ENCODE peak calls at places on chromosomes 2 and 18, in nine cellular contexts. One of them, this sample, is unnamed.

GRCh38 chr2:202705446-202706020 is 70.8 kb downstream of the FAM117B start:
- DNase-seq in upper lobe of left lung: no peak
- DNase-seq in A549: no peak
- DNase-seq in ovary: no peak
- DNase-seq in heart left ventricle: no peak
- DNase-seq in stomach: no peak
- DNase-seq in sigmoid colon: no peak
- DNase-seq in K562: no peak
- DNase-seq in breast epithelium: no peak
- DNase-seq in this sample: no peak

GRCh38 chr2:107634172-107634571 is 192.5 kb upstream of the RGPD4 start:
- DNase-seq in K562: no peak
- DNase-seq in upper lobe of left lung: no peak
- DNase-seq in sigmoid colon: no peak
- DNase-seq in ovary: no peak
- DNase-seq in A549: no peak
- DNase-seq in breast epithelium: no peak
- DNase-seq in heart left ventricle: no peak
- DNase-seq in stomach: no peak
- DNase-seq in this sample: no peak

GRCh38 chr2:92073815-92074548 is 2797.2 kb upstream of the TEKT4 start:
- DNase-seq in heart left ventricle: no peak
- DNase-seq in sigmoid colon: peak
- DNase-seq in K562: peak
- DNase-seq in A549: no peak
- DNase-seq in breast epithelium: no peak
- DNase-seq in upper lobe of left lung: no peak
- DNase-seq in stomach: peak
- DNase-seq in ovary: peak
- DNase-seq in this sample: no peak

GRCh38 chr2:234694244-234695013 is 197.5 kb upstream of the ARL4C start:
- DNase-seq in heart left ventricle: no peak
- DNase-seq in upper lobe of left lung: no peak
- DNase-seq in sigmoid colon: no peak
- DNase-seq in ovary: no peak
- DNase-seq in K562: no peak
- DNase-seq in stomach: peak
- DNase-seq in breast epithelium: no peak
- DNase-seq in A549: no peak
- DNase-seq in this sample: no peak

GRCh38 chr2:215059724-215060123 is 78.7 kb downstream of the ABCA12 start:
- DNase-seq in stomach: no peak
- DNase-seq in upper lobe of left lung: no peak
- DNase-seq in sigmoid colon: no peak
- DNase-seq in A549: no peak
- DNase-seq in breast epithelium: no peak
- DNase-seq in ovary: no peak
- DNase-seq in heart left ventricle: no peak
- DNase-seq in K562: no peak
- DNase-seq in this sample: no peak

GRCh38 chr2:17538844-17539554 is 1.5 kb upstream of the VSNL1 start:
- DNase-seq in upper lobe of left lung: peak
- DNase-seq in ovary: peak
- DNase-seq in heart left ventricle: peak
- DNase-seq in sigmoid colon: peak
- DNase-seq in stomach: peak
- DNase-seq in A549: no peak
- DNase-seq in breast epithelium: peak
- DNase-seq in K562: peak
- DNase-seq in this sample: peak

GRCh38 chr2:204849887-204850286 is 304.6 kb downstream of the PARD3B start:
- DNase-seq in stomach: no peak
- DNase-seq in breast epithelium: no peak
- DNase-seq in heart left ventricle: no peak
- DNase-seq in upper lobe of left lung: no peak
- DNase-seq in A549: no peak
- DNase-seq in K562: no peak
- DNase-seq in sigmoid colon: no peak
- DNase-seq in ovary: no peak
- DNase-seq in this sample: no peak

GRCh38 chr2:191686079-191686478 is 8.1 kb downstream of the NABP1 start:
- DNase-seq in K562: no peak
- DNase-seq in upper lobe of left lung: no peak
- DNase-seq in sigmoid colon: no peak
- DNase-seq in heart left ventricle: no peak
- DNase-seq in breast epithelium: no peak
- DNase-seq in ovary: no peak
- DNase-seq in A549: no peak
- DNase-seq in stomach: no peak
- DNase-seq in this sample: no peak

GRCh38 chr18:78777992-78778391 is 201.6 kb upstream of the SALL3 start:
- DNase-seq in stomach: peak
- DNase-seq in heart left ventricle: no peak
- DNase-seq in A549: no peak
- DNase-seq in K562: no peak
- DNase-seq in ovary: no peak
- DNase-seq in upper lobe of left lung: peak
- DNase-seq in breast epithelium: no peak
- DNase-seq in sigmoid colon: peak
- DNase-seq in this sample: no peak

GRCh38 chr2:9721346-9721745 is 90.5 kb upstream of the YWHAQ start:
- DNase-seq in sigmoid colon: no peak
- DNase-seq in breast epithelium: no peak
- DNase-seq in upper lobe of left lung: no peak
- DNase-seq in heart left ventricle: no peak
- DNase-seq in A549: no peak
- DNase-seq in stomach: no peak
- DNase-seq in ovary: no peak
- DNase-seq in K562: no peak
- DNase-seq in this sample: no peak

DNA sequence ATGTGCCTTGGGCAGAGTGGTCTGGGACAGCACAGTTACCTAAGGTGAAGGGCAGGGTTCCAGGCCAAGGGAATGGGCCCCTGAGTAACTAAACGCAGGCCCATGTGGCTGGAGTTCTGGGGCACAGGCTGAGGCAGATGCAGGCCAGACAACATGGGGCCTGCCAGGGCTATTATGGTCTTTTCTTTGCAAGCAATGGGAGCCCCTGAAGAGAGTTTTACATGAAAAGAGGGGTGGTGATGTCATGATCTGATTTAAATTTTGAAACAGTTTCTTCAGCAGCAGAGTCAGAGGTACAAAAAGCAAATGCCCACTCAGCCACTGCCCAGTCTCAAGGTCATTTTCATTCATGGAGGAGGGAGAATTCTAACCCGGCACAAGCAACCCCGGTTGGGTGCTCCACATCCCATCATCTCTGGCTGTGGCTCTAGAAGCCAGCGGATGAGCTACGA is 5.6 kb downstream of the CHST10 start:
- DNase-seq in stomach: no peak
- DNase-seq in heart left ventricle: no peak
- DNase-seq in A549: no peak
- DNase-seq in upper lobe of left lung: no peak
- DNase-seq in ovary: no peak
- DNase-seq in breast epithelium: no peak
- DNase-seq in K562: no peak
- DNase-seq in sigmoid colon: no peak
- DNase-seq in this sample: no peak
- TF ChIP-seq POLR2A in stomach: no peak
- TF ChIP-seq POLR2A in heart left ventricle: no peak
- TF ChIP-seq POLR2A in A549: no peak
- TF ChIP-seq POLR2A in upper lobe of left lung: no peak
- TF ChIP-seq POLR2A in ovary: no peak
- TF ChIP-seq POLR2A in breast epithelium: no peak
- TF ChIP-seq POLR2A in K562: no peak
- TF ChIP-seq POLR2A in sigmoid colon: no peak
- TF ChIP-seq POLR2A in this sample: no peak

GRCh38 chr18:58866261-58867232 is 1.9 kb downstream of the ZNF532 start:
- DNase-seq in K562: no peak
- DNase-seq in upper lobe of left lung: no peak
- DNase-seq in breast epithelium: no peak
- DNase-seq in stomach: no peak
- DNase-seq in heart left ventricle: no peak
- DNase-seq in A549: no peak
- DNase-seq in sigmoid colon: peak
- DNase-seq in ovary: no peak
- DNase-seq in this sample: no peak
- H3K27ac ChIP-seq in K562: no peak
- H3K27ac ChIP-seq in upper lobe of left lung: peak
- H3K27ac ChIP-seq in breast epithelium: peak
- H3K27ac ChIP-seq in stomach: no peak
- H3K27ac ChIP-seq in heart left ventricle: peak
- H3K27ac ChIP-seq in A549: no peak
- H3K27ac ChIP-seq in sigmoid colon: peak
- H3K27ac ChIP-seq in ovary: no peak
- H3K27ac ChIP-seq in this sample: peak

GRCh38 chr2:64945973-64946736 is 43.0 kb upstream of the SLC1A4 start:
- DNase-seq in heart left ventricle: no peak
- DNase-seq in breast epithelium: no peak
- DNase-seq in stomach: peak
- DNase-seq in ovary: no peak
- DNase-seq in A549: no peak
- DNase-seq in sigmoid colon: no peak
- DNase-seq in K562: no peak
- DNase-seq in upper lobe of left lung: peak
- DNase-seq in this sample: no peak
- TF ChIP-seq POLR2A in heart left ventricle: no peak
- TF ChIP-seq POLR2A in breast epithelium: no peak
- TF ChIP-seq POLR2A in stomach: no peak
- TF ChIP-seq POLR2A in ovary: no peak
- TF ChIP-seq POLR2A in A549: no peak
- TF ChIP-seq POLR2A in sigmoid colon: no peak
- TF ChIP-seq POLR2A in K562: no peak
- TF ChIP-seq POLR2A in upper lobe of left lung: no peak
- TF ChIP-seq POLR2A in this sample: no peak

GRCh38 chr2:233482616-233483015 is 84.0 kb downstream of the USP40 start:
- DNase-seq in stomach: no peak
- DNase-seq in ovary: no peak
- DNase-seq in heart left ventricle: no peak
- DNase-seq in breast epithelium: no peak
- DNase-seq in A549: no peak
- DNase-seq in sigmoid colon: no peak
- DNase-seq in K562: no peak
- DNase-seq in upper lobe of left lung: no peak
- DNase-seq in this sample: peak
- H3K27ac ChIP-seq in stomach: no peak
- H3K27ac ChIP-seq in ovary: no peak
- H3K27ac ChIP-seq in heart left ventricle: no peak
- H3K27ac ChIP-seq in breast epithelium: no peak
- H3K27ac ChIP-seq in A549: peak
- H3K27ac ChIP-seq in sigmoid colon: no peak
- H3K27ac ChIP-seq in K562: no peak
- H3K27ac ChIP-seq in upper lobe of left lung: peak
- H3K27ac ChIP-seq in this sample: no peak

GRCh38 chr18:32469190-32469611 is 1.5 kb downstream of the GAREM1 start:
- DNase-seq in upper lobe of left lung: peak
- DNase-seq in K562: no peak
- DNase-seq in sigmoid colon: peak
- DNase-seq in heart left ventricle: peak
- DNase-seq in ovary: peak
- DNase-seq in breast epithelium: no peak
- DNase-seq in A549: peak
- DNase-seq in stomach: peak
- DNase-seq in this sample: peak
- TF ChIP-seq POLR2A in upper lobe of left lung: no peak
- TF ChIP-seq POLR2A in K562: no peak
- TF ChIP-seq POLR2A in sigmoid colon: no peak
- TF ChIP-seq POLR2A in heart left ventricle: no peak
- TF ChIP-seq POLR2A in ovary: no peak
- TF ChIP-seq POLR2A in breast epithelium: no peak
- TF ChIP-seq POLR2A in A549: no peak
- TF ChIP-seq POLR2A in stomach: no peak
- TF ChIP-seq POLR2A in this sample: peak

GRCh38 chr18:12460874-12461273 is 53.1 kb downstream of the PRELID3A start:
- DNase-seq in K562: no peak
- DNase-seq in ovary: no peak
- DNase-seq in A549: no peak
- DNase-seq in breast epithelium: no peak
- DNase-seq in sigmoid colon: no peak
- DNase-seq in upper lobe of left lung: no peak
- DNase-seq in stomach: no peak
- DNase-seq in heart left ventricle: peak
- DNase-seq in this sample: peak

GRCh38 chr18:12463191-12463590 is 55.5 kb downstream of the PRELID3A start:
- DNase-seq in upper lobe of left lung: no peak
- DNase-seq in A549: no peak
- DNase-seq in breast epithelium: no peak
- DNase-seq in stomach: no peak
- DNase-seq in K562: no peak
- DNase-seq in heart left ventricle: no peak
- DNase-seq in sigmoid colon: no peak
- DNase-seq in ovary: no peak
- DNase-seq in this sample: no peak

GRCh38 chr18:12462242-12462641 is 54.5 kb downstream of the PRELID3A start:
- DNase-seq in ovary: no peak
- DNase-seq in heart left ventricle: no peak
- DNase-seq in K562: no peak
- DNase-seq in stomach: no peak
- DNase-seq in A549: no peak
- DNase-seq in breast epithelium: no peak
- DNase-seq in upper lobe of left lung: no peak
- DNase-seq in sigmoid colon: no peak
- DNase-seq in this sample: no peak

GRCh38 chr18:12458761-12459160 is 51.0 kb downstream of the PRELID3A start:
- DNase-seq in ovary: no peak
- DNase-seq in K562: no peak
- DNase-seq in breast epithelium: no peak
- DNase-seq in sigmoid colon: no peak
- DNase-seq in heart left ventricle: no peak
- DNase-seq in stomach: no peak
- DNase-seq in A549: no peak
- DNase-seq in upper lobe of left lung: no peak
- DNase-seq in this sample: no peak

GRCh38 chr18:12461326-12461725 is 53.6 kb downstream of the PRELID3A start:
- DNase-seq in breast epithelium: no peak
- DNase-seq in ovary: no peak
- DNase-seq in stomach: no peak
- DNase-seq in upper lobe of left lung: no peak
- DNase-seq in sigmoid colon: no peak
- DNase-seq in heart left ventricle: no peak
- DNase-seq in K562: no peak
- DNase-seq in A549: no peak
- DNase-seq in this sample: no peak
- H3K27ac ChIP-seq in breast epithelium: no peak
- H3K27ac ChIP-seq in ovary: no peak
- H3K27ac ChIP-seq in stomach: no peak
- H3K27ac ChIP-seq in upper lobe of left lung: peak
- H3K27ac ChIP-seq in sigmoid colon: no peak
- H3K27ac ChIP-seq in heart left ventricle: no peak
- H3K27ac ChIP-seq in K562: peak
- H3K27ac ChIP-seq in A549: no peak
- H3K27ac ChIP-seq in this sample: no peak